ENCODE peak calls at places on chromosomes 16 and 17, in eight cellular contexts. Y is A549, C is neuronal stem cell, M is hypothalamus, H is fibroblast of villous mesenchyme, V is vagina, U is Panc1, F is AG09319. P is an unnamed sample.

GRCh38 chr16:21663889-21664647 is at the start of gene OTOA:
- DNase-seq in Y (no peak), C (no peak), M (no peak), H (no peak), V (no peak), U (no peak), F (no peak), P (no peak)

GRCh38 chr17:49861150-49861884 is 13.4 kb upstream of the TAC4 start:
- DNase-seq in Y (peak), C (peak), M (no peak), H (peak), V (no peak), U (no peak), F (no peak), P (no peak)

GRCh38 chr17:11720816-11721215 is 122.5 kb downstream of the DNAH9 start:
- DNase-seq in Y (no peak), C (no peak), M (no peak), H (no peak), V (no peak), U (no peak), F (no peak), P (no peak)

GRCh38 chr17:61784510-61784909 is 78.8 kb downstream of the BRIP1 start:
- DNase-seq in Y (no peak), C (no peak), M (no peak), H (no peak), V (no peak), U (no peak), F (no peak), P (no peak)

GRCh38 chr16:73036074-73036826 is 11.7 kb downstream of the ZFHX3 start:
- DNase-seq in Y (no peak), C (peak), M (no peak), H (no peak), V (no peak), U (no peak), F (no peak), P (no peak)

GRCh38 chr17:81231766-81232581 is 6.9 kb downstream of the TEPSIN start:
- DNase-seq in Y (no peak), C (no peak), M (no peak), H (no peak), V (no peak), U (no peak), F (no peak), P (no peak)

GRCh38 chr16:7016986-7017385 is 315.7 kb upstream of the RBFOX1 start:
- DNase-seq in Y (no peak), C (no peak), M (no peak), H (no peak), V (no peak), U (no peak), F (no peak), P (no peak)

GRCh38 chr17:29388937-29389336 is 1.2 kb upstream of the TAOK1 start:
- DNase-seq in Y (no peak), C (no peak), M (no peak), H (no peak), V (no peak), U (no peak), F (no peak), P (no peak)

GRCh38 chr16:69260506-69260905 is 50.6 kb upstream of the VPS4A start:
- DNase-seq in Y (no peak), C (no peak), M (no peak), H (no peak), V (no peak), U (no peak), F (no peak), P (no peak)

GRCh38 chr17:37176683-37177082 is 199.1 kb upstream of the C17orf78 start:
- DNase-seq in Y (no peak), C (no peak), M (no peak), H (no peak), V (no peak), U (no peak), F (no peak), P (no peak)

GRCh38 chr16:17768257-17768656 is 297.5 kb upstream of the XYLT1 start:
- DNase-seq in Y (no peak), C (no peak), M (no peak), H (peak), V (no peak), U (no peak), F (peak), P (no peak)

GRCh38 chr16:55333690-55334089 is 9.7 kb downstream of the IRX6 start:
- DNase-seq in Y (no peak), C (no peak), M (no peak), H (no peak), V (no peak), U (no peak), F (no peak), P (no peak)

GRCh38 chr16:75491876-75492275 is 3.4 kb downstream of the CHST6 start:
- DNase-seq in Y (peak), C (no peak), M (peak), H (no peak), V (no peak), U (no peak), F (no peak), P (no peak)

GRCh38 chr16:83929811-83930555 is 23.1 kb upstream of the OSGIN1 start:
- DNase-seq in Y (no peak), C (no peak), M (no peak), H (peak), V (no peak), U (no peak), F (no peak), P (no peak)

GRCh38 chr16:79054593-79054992 is 545.9 kb downstream of the MAF start:
- DNase-seq in Y (no peak), C (no peak), M (no peak), H (no peak), V (no peak), U (no peak), F (no peak), P (no peak)

GRCh38 chr16:14321542-14321941 is 250.4 kb downstream of the MRTFB start:
- DNase-seq in Y (peak), C (no peak), M (no peak), H (no peak), V (no peak), U (no peak), F (no peak), P (no peak)

GRCh38 chr17:78374189-78374588 is 4.3 kb upstream of the PGS1 start:
- DNase-seq in Y (no peak), C (no peak), M (no peak), H (no peak), V (no peak), U (no peak), F (no peak), P (no peak)

GRCh38 chr17:48642059-48642842 is 16.1 kb upstream of the HOXB9 start:
- DNase-seq in Y (peak), C (no peak), M (no peak), H (no peak), V (no peak), U (no peak), F (no peak), P (no peak)

GRCh38 chr17:72363336-72363620 is 242.5 kb downstream of the SOX9 start:
- DNase-seq in Y (no peak), C (no peak), M (no peak), H (no peak), V (no peak), U (no peak), F (no peak), P (no peak)

GRCh38 chr17:21285164-21286065 is 904 bp downstream of the MAP2K3 start:
- DNase-seq in Y (no peak), C (no peak), M (no peak), H (peak), V (peak), U (no peak), F (no peak), P (no peak)

GRCh38 chr16:27564226-27564625 is 14.3 kb downstream of the KATNIP start:
- DNase-seq in Y (no peak), C (no peak), M (no peak), H (no peak), V (no peak), U (no peak), F (no peak), P (no peak)

GRCh38 chr17:68512967-68513474 is 791 bp downstream of the PRKAR1A start:
- DNase-seq in Y (peak), C (no peak), M (no peak), H (peak), V (no peak), U (no peak), F (no peak), P (no peak)

GRCh38 chr16:72921620-72922019 is 126.3 kb downstream of the ZFHX3 start:
- DNase-seq in Y (no peak), C (no peak), M (peak), H (peak), V (no peak), U (no peak), F (no peak), P (no peak)

GRCh38 chr17:1693339-1693738 is 8.7 kb upstream of the PRPF8 start:
- DNase-seq in Y (no peak), C (no peak), M (no peak), H (peak), V (no peak), U (no peak), F (no peak), P (no peak)

GRCh38 chr16:10080031-10080772 is 102.0 kb downstream of the GRIN2A start:
- DNase-seq in Y (no peak), C (no peak), M (peak), H (peak), V (no peak), U (peak), F (peak), P (peak)

GRCh38 chr17:79435962-79436361 is 174.9 kb downstream of the RBFOX3 start:
- DNase-seq in Y (peak), C (no peak), M (no peak), H (no peak), V (no peak), U (no peak), F (no peak), P (no peak)

GRCh38 chr16:57863434-57864160 is 61.3 kb upstream of the KIFC3 start:
- DNase-seq in Y (peak), C (peak), M (peak), H (peak), V (no peak), U (peak), F (peak), P (peak)

GRCh38 chr17:61201211-61201610 is 198.4 kb upstream of the TBX2 start:
- DNase-seq in Y (peak), C (no peak), M (no peak), H (peak), V (no peak), U (peak), F (peak), P (no peak)

GRCh38 chr17:299546-299945 is 53.1 kb downstream of the RPH3AL start:
- DNase-seq in Y (no peak), C (no peak), M (no peak), H (no peak), V (no peak), U (no peak), F (no peak), P (no peak)